ENCODE peak calls at places on chromosomes 7 and 10, in six cellular contexts. Y is activated CD8-positive, alpha-beta T cell treated with anti-CD3 and anti-CD28 coated beads for 36 hours; O is epithelial cell of proximal tubule; P is astrocyte of the spinal cord; F is GM13977; D is cardiac fibroblast. T is an unnamed sample.

GRCh38 chr10:123562811-123563580 is 103.2 kb upstream of the GPR26 start:
- DNase-seq in Y (no peak), O (no peak), P (no peak), F (no peak), D (no peak), T (no peak)

GRCh38 chr7:110681941-110682340 is 409.0 kb upstream of the LRRN3 start:
- DNase-seq in Y (no peak), O (no peak), P (no peak), F (no peak), D (no peak), T (no peak)

GRCh38 chr7:142646274-142646895 is 102.9 kb upstream of the PRSS1 start:
- DNase-seq in Y (no peak), O (no peak), P (no peak), F (no peak), D (no peak), T (no peak)

GRCh38 chr10:76491216-76491615 is 1059.8 kb downstream of the LRMDA start:
- DNase-seq in Y (no peak), O (no peak), P (peak; percentile 69), F (no peak), D (peak; percentile 73), T (peak; percentile 71)

GRCh38 chr7:105493928-105494325 is 28.1 kb downstream of the PUS7 start:
- DNase-seq in Y (no peak), O (peak; percentile 30), P (peak; percentile 89), F (no peak), D (peak; percentile 65), T (peak; percentile 30)

GRCh38 chr7:144775735-144776134 is 60.1 kb downstream of the TPK1 start:
- DNase-seq in Y (no peak), O (no peak), P (no peak), F (no peak), D (no peak), T (no peak)

GRCh38 chr10:6406220-6407033 is 173.6 kb downstream of the PRKCQ start:
- DNase-seq in Y (peak; percentile 57), O (no peak), P (peak; percentile 30), F (peak; percentile 42), D (peak; percentile 58), T (peak; percentile 56)

GRCh38 chr10:17062493-17063487 is 66.8 kb downstream of the CUBN start:
- DNase-seq in Y (no peak), O (peak; percentile 93), P (peak; percentile 92), F (no peak), D (peak; percentile 97), T (peak; percentile 81)

GRCh38 chr7:115124409-115124939 is 202.6 kb downstream of the MDFIC start:
- DNase-seq in Y (no peak), O (no peak), P (no peak), F (no peak), D (no peak), T (peak; percentile 56)

GRCh38 chr7:10677211-10677610 is 296.5 kb upstream of the PHF14 start:
- DNase-seq in Y (no peak), O (no peak), P (no peak), F (no peak), D (no peak), T (no peak)

GRCh38 chr7:124032369-124033092 is at the start of gene TMEM229A:
- DNase-seq in Y (peak; percentile 11), O (no peak), P (peak; percentile 49), F (peak; percentile 54), D (peak; percentile 28), T (peak; percentile 52)

GRCh38 chr10:4691776-4692175 is 134.2 kb upstream of the AKR1E2 start:
- DNase-seq in Y (no peak), O (no peak), P (peak; percentile 56), F (no peak), D (peak; percentile 75), T (peak; percentile 60)

GRCh38 chr7:127997226-127997922 is 33.9 kb downstream of the LRRC4 start:
- DNase-seq in Y (no peak), O (no peak), P (no peak), F (no peak), D (no peak), T (peak; percentile 16)

GRCh38 chr7:152140067-152140466 is 114.6 kb downstream of the GALNT11 start:
- DNase-seq in Y (no peak), O (no peak), P (no peak), F (no peak), D (no peak), T (no peak)

GRCh38 chr10:101000602-101000991 is 989 bp downstream of the LZTS2 start:
- DNase-seq in Y (no peak), O (no peak), P (no peak), F (no peak), D (no peak), T (no peak)

GRCh38 chr7:131536361-131536849 is 20.0 kb downstream of the PODXL start:
- DNase-seq in Y (no peak), O (no peak), P (no peak), F (no peak), D (no peak), T (no peak)

GRCh38 chr7:25752967-25753791 is 398.8 kb upstream of the NFE2L3 start:
- DNase-seq in Y (no peak), O (no peak), P (no peak), F (no peak), D (no peak), T (no peak)

GRCh38 chr10:109837384-109837783 is 85.9 kb downstream of the XPNPEP1 start:
- DNase-seq in Y (no peak), O (no peak), P (no peak), F (no peak), D (no peak), T (no peak)

GRCh38 chr10:67262675-67263074 is 336.8 kb downstream of the LRRTM3 start:
- DNase-seq in Y (no peak), O (no peak), P (no peak), F (no peak), D (no peak), T (no peak)

GRCh38 chr10:18400911-18401260 is 250.5 kb downstream of the NSUN6 start:
- DNase-seq in Y (no peak), O (no peak), P (no peak), F (no peak), D (no peak), T (no peak)

GRCh38 chr7:115300228-115300870 is 378.5 kb downstream of the MDFIC start:
- DNase-seq in Y (no peak), O (no peak), P (no peak), F (no peak), D (peak; percentile 67), T (peak; percentile 56)

GRCh38 chr10:90308223-90308622 is 549.6 kb downstream of the HTR7 start:
- DNase-seq in Y (no peak), O (no peak), P (peak; percentile 51), F (no peak), D (peak; percentile 53), T (peak; percentile 58)

DNA sequence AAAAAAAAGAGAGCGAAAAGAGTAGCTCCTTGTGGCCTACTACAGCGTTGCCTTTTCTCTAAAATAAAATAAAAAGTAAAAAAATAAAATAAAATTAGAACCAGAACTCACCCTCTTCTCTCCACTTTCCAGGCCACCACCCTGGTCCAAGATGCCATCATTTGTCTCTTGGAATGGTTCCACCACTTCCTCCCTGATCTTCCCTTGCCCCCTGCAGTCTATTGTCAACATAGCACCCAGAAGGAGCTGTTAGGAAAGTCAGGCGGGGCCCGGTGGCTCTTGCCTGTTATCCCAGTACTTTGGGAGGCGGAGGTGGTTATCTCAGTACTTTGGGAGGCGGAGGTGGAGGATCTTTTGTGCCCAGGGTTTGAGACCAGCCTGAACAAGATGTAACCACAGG is 7.6 kb upstream of the GRID2IP start:
- DNase-seq in Y (peak; percentile 54), O (no peak), P (no peak), F (no peak), D (peak; percentile 50), T (peak; percentile 47)
- TF ChIP-seq CTCF in Y (peak; percentile 58), O (peak; percentile 70), P (peak; percentile 15), F (peak; percentile 58), D (peak; percentile 54), T (peak; percentile 47)

GRCh38 chr7:23520582-23520981 is 11.2 kb downstream of the TRA2A start:
- DNase-seq in Y (peak; percentile 24), O (no peak), P (no peak), F (no peak), D (no peak), T (no peak)
- TF ChIP-seq CTCF in Y (peak; percentile 22), O (peak; percentile 30), P (peak; percentile 27), F (peak; percentile 6), D (peak; percentile 6), T (no peak)

GRCh38 chr10:127357265-127357664 is 160.9 kb upstream of the INSYN2A start:
- DNase-seq in Y (no peak), O (no peak), P (no peak), F (no peak), D (no peak), T (no peak)

GRCh38 chr10:127353544-127353943 is 157.2 kb upstream of the INSYN2A start:
- DNase-seq in Y (no peak), O (no peak), P (no peak), F (no peak), D (no peak), T (no peak)

GRCh38 chr10:127349737-127350136 is 153.3 kb upstream of the INSYN2A start:
- DNase-seq in Y (no peak), O (no peak), P (peak; percentile 32), F (no peak), D (peak; percentile 39), T (peak; percentile 20)

GRCh38 chr10:127354255-127354654 is 157.9 kb upstream of the INSYN2A start:
- DNase-seq in Y (no peak), O (no peak), P (no peak), F (no peak), D (peak; percentile 30), T (peak; percentile 18)

GRCh38 chr10:127354992-127355391 is 158.6 kb upstream of the INSYN2A start:
- DNase-seq in Y (no peak), O (no peak), P (peak; percentile 30), F (no peak), D (peak; percentile 26), T (peak; percentile 28)
- TF ChIP-seq CTCF in Y (no peak), O (peak; percentile 71), P (peak; percentile 70), F (no peak), D (peak; percentile 67), T (peak; percentile 49)

GRCh38 chr10:95242581-95243317 is 48.1 kb downstream of the PDLIM1 start:
- DNase-seq in Y (peak; percentile 68), O (no peak), P (peak; percentile 67), F (peak; percentile 21), D (peak; percentile 74), T (peak; percentile 66)
- TF ChIP-seq CTCF in Y (peak; percentile 74), O (peak; percentile 86), P (peak; percentile 70), F (peak; percentile 54), D (peak; percentile 73), T (peak; percentile 63)

DNA sequence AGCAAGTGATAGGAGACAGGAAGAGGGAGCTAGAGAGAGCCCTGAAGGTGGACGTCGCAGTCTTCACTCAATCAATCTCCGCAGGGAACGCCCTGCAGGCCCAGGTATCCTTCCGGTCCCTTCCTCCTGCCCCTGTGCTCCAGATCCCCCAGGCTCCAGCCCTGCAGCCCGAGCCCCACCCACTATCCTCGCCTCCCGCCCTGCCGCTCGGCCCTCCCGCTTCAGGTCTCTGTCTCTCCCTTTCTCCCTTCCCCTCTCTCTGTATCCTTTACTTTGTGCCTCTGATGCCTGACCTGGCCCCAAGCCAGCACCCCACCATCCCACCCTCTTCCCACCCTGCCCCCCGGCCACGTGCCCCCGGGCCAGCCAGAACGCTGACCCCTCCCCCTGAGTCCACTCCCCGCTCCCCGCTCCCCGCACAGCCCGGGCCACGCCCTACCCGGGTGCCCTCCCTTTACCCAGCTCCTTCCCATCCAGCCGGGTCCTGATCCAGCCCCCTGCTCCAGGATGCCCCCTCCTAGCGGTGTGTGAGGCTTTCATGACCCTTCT is 127.7 kb downstream of the UBE2H start:
- DNase-seq in Y (peak; percentile 60), O (no peak), P (peak; percentile 63), F (peak; percentile 62), D (peak; percentile 43), T (no peak)
- TF ChIP-seq CTCF in Y (no peak), O (peak; percentile 46), P (peak; percentile 48), F (peak; percentile 18), D (peak; percentile 28), T (peak; percentile 35)

GRCh38 chr10:21171197-21171935 is 274.3 kb upstream of the NEBL start:
- DNase-seq in Y (peak; percentile 29), O (no peak), P (no peak), F (no peak), D (peak; percentile 23), T (no peak)
- TF ChIP-seq CTCF in Y (peak; percentile 54), O (peak; percentile 48), P (peak; percentile 33), F (no peak), D (peak; percentile 42), T (peak; percentile 36)